ENCODE peak calls at places on chromosomes 6 and 20, in six cellular contexts. B, U, Y, I, X and Z are unnamed samples.

GRCh38 chr6:47671777-47672176 is 26.6 kb upstream of the ADGRF4 start:
- DNase-seq in Y (no peak), U (no peak), I (no peak), X (no peak), B (no peak), Z (no peak)

GRCh38 chr20:21202284-21202683 is 76.4 kb downstream of the KIZ start:
- DNase-seq in X (no peak), B (peak), U (no peak), I (peak), Y (no peak), Z (no peak)

GRCh38 chr6:41347349-41348050 is 12.1 kb downstream of the NCR2 start:
- DNase-seq in B (no peak), I (no peak), U (no peak), Y (no peak), X (no peak), Z (peak)

GRCh38 chr6:118843685-118844390 is 50.1 kb upstream of the ASF1A start:
- DNase-seq in B (peak), I (no peak), Y (no peak), X (peak), U (no peak), Z (no peak)

GRCh38 chr20:47764154-47764734 is 21.0 kb downstream of the SULF2 start:
- DNase-seq in I (no peak), B (no peak), Y (no peak), U (no peak), X (no peak), Z (no peak)

GRCh38 chr6:18545726-18546125 is 158.6 kb downstream of the RNF144B start:
- DNase-seq in B (peak), X (no peak), U (no peak), Y (no peak), I (no peak), Z (no peak)

GRCh38 chr6:128465368-128466343 is 54.7 kb downstream of the PTPRK start:
- DNase-seq in U (no peak), Y (no peak), I (no peak), X (no peak), B (no peak), Z (no peak)

GRCh38 chr6:97207383-97207782 is 75.6 kb downstream of the MMS22L start:
- DNase-seq in Y (no peak), X (no peak), B (no peak), U (no peak), I (no peak), Z (no peak)

GRCh38 chr6:132995009-132995408 is 180.6 kb downstream of the RPS12 start:
- DNase-seq in I (no peak), X (no peak), B (no peak), Y (no peak), U (no peak), Z (no peak)

GRCh38 chr6:36131517-36132220 is 1.4 kb downstream of the MAPK13 start:
- DNase-seq in B (peak), U (no peak), Y (peak), X (peak), I (no peak), Z (peak)

GRCh38 chr6:140047321-140047720 is 672.9 kb upstream of the CITED2 start:
- DNase-seq in Y (no peak), X (no peak), U (no peak), B (no peak), I (no peak), Z (no peak)

GRCh38 chr6:24524801-24525200 is 30.0 kb downstream of the ALDH5A1 start:
- DNase-seq in I (peak), Y (no peak), B (peak), X (peak), U (no peak), Z (no peak)

GRCh38 chr6:137246164-137246563 is 27.0 kb upstream of the IFNGR1 start:
- DNase-seq in X (no peak), U (no peak), B (no peak), I (no peak), Y (no peak), Z (no peak)

GRCh38 chr6:157269261-157269794 is 54.0 kb downstream of the TMEM242 start:
- DNase-seq in X (no peak), Y (no peak), I (peak), U (no peak), B (peak), Z (peak)

GRCh38 chr20:56373942-56374341 is 15.2 kb downstream of the FAM210B start:
- DNase-seq in U (no peak), I (peak), Y (no peak), B (peak), X (no peak), Z (no peak)

GRCh38 chr20:57327820-57328219 is 1.8 kb upstream of the SPO11 start:
- DNase-seq in U (no peak), X (no peak), B (no peak), I (no peak), Y (no peak), Z (no peak)

GRCh38 chr6:56604186-56604585 is 38.5 kb downstream of the DST start:
- DNase-seq in Y (no peak), B (peak), I (peak), U (no peak), X (no peak), Z (no peak)

GRCh38 chr6:32971581-32972352 is 3.4 kb downstream of the BRD2 start:
- DNase-seq in U (peak), B (peak), I (peak), X (peak), Y (peak), Z (peak)

GRCh38 chr6:73076211-73076610 is 149.1 kb downstream of the KHDC1L start:
- DNase-seq in Y (no peak), X (no peak), I (no peak), B (no peak), U (no peak), Z (no peak)

GRCh38 chr20:35048739-35049138 is 43.9 kb downstream of the TRPC4AP start:
- DNase-seq in Y (no peak), U (no peak), X (no peak), B (no peak), I (no peak), Z (no peak)

GRCh38 chr6:144744720-144745119 is 459.6 kb downstream of the UTRN start:
- DNase-seq in Y (no peak), X (no peak), U (no peak), B (no peak), I (no peak), Z (no peak)

GRCh38 chr6:87473419-87473903 is 687 bp downstream of the SLC35A1 start:
- DNase-seq in I (peak), B (peak), U (no peak), X (no peak), Y (peak), Z (no peak)

GRCh38 chr20:61845276-61845675 is 220.4 kb downstream of the TAF4 start:
- DNase-seq in U (no peak), X (no peak), B (no peak), I (no peak), Y (no peak), Z (no peak)

GRCh38 chr6:105680131-105680530 is 277.2 kb upstream of the PREP start:
- DNase-seq in Y (no peak), U (no peak), I (peak), B (no peak), X (no peak), Z (no peak)

GRCh38 chr6:112061605-112062004 is 7.7 kb downstream of the CCN6 start:
- DNase-seq in I (peak), B (peak), U (no peak), X (no peak), Y (no peak), Z (no peak)

GRCh38 chr6:11653028-11653583 is 115.6 kb downstream of the TMEM170B start:
- DNase-seq in X (peak), Y (peak), U (no peak), B (peak), I (peak), Z (no peak)

GRCh38 chr20:48725589-48725991 is 102.2 kb downstream of the PREX1 start:
- DNase-seq in U (no peak), B (peak), Y (no peak), I (no peak), X (no peak), Z (no peak)

GRCh38 chr20:15847415-15847814 is 725.8 kb downstream of the KIF16B start:
- DNase-seq in Y (no peak), B (no peak), I (no peak), U (no peak), X (no peak), Z (no peak)

GRCh38 chr6:112443666-112444065 is 96.5 kb downstream of the RFPL4B start:
- DNase-seq in I (no peak), U (no peak), B (peak), Y (no peak), X (no peak), Z (no peak)

GRCh38 chr6:45590225-45590624 is 212.5 kb upstream of the SUPT3H start:
- DNase-seq in Y (no peak), I (peak), B (peak), U (no peak), X (no peak), Z (no peak)